ENCODE peak calls at places on chromosome 5, in ten cellular contexts. T, A, S, L, W, M, V, Q, R and I are unnamed samples.

GRCh38 chr5:4511996-4512656 is 628.0 kb upstream of the ADAMTS16 start:
- DNase-seq in T (peak; percentile 44), A (peak; percentile 3), S (no peak), L (no peak), W (no peak), M (no peak), V (no peak), Q (peak; percentile 2), R (no peak), I (no peak)

GRCh38 chr5:93302711-93303110 is 278.3 kb downstream of the NR2F1-AS1 start:
- DNase-seq in T (no peak), A (no peak), S (no peak), L (no peak), W (no peak), M (no peak), V (no peak), Q (no peak), R (no peak), I (no peak)

GRCh38 chr5:127839072-127839471 is 135.9 kb downstream of the CCDC192 start:
- DNase-seq in T (no peak), A (no peak), S (no peak), L (no peak), W (no peak), M (no peak), V (no peak), Q (no peak), R (no peak), I (no peak)

GRCh38 chr5:154513669-154514084 is 35.6 kb upstream of the HAND1 start:
- DNase-seq in T (no peak), A (peak; percentile 65), S (peak; percentile 36), L (no peak), W (peak; percentile 15), M (no peak), V (peak; percentile 44), Q (peak; percentile 42), R (no peak), I (no peak)

GRCh38 chr5:59296317-59297264 is 596.9 kb downstream of the PDE4D start:
- DNase-seq in T (no peak), A (peak; percentile 59), S (peak; percentile 18), L (no peak), W (peak; percentile 64), M (peak; percentile 63), V (peak; percentile 55), Q (peak; percentile 71), R (no peak), I (no peak)

GRCh38 chr5:135491552-135492318 is 39.6 kb upstream of the TIFAB start:
- DNase-seq in T (no peak), A (no peak), S (peak; percentile 34), L (no peak), W (no peak), M (no peak), V (no peak), Q (no peak), R (no peak), I (no peak)

GRCh38 chr5:35246928-35247644 is 16.8 kb upstream of the PRLR start:
- DNase-seq in T (peak; percentile 82), A (peak; percentile 32), S (no peak), L (no peak), W (peak; percentile 11), M (peak; percentile 26), V (peak; percentile 29), Q (peak; percentile 47), R (peak; percentile 40), I (no peak)

GRCh38 chr5:54523534-54523933 is 6.0 kb downstream of the SNX18 start:
- DNase-seq in T (no peak), A (no peak), S (no peak), L (no peak), W (no peak), M (no peak), V (no peak), Q (no peak), R (no peak), I (no peak)

GRCh38 chr5:136802382-136802781 is 437.0 kb upstream of the TRPC7 start:
- DNase-seq in T (no peak), A (peak; percentile 54), S (no peak), L (no peak), W (peak; percentile 22), M (peak; percentile 61), V (no peak), Q (peak; percentile 45), R (peak; percentile 25), I (no peak)

GRCh38 chr5:136809382-136809781 is 444.0 kb upstream of the TRPC7 start:
- DNase-seq in T (no peak), A (no peak), S (no peak), L (no peak), W (peak; percentile 33), M (no peak), V (no peak), Q (no peak), R (no peak), I (no peak)

GRCh38 chr5:136810198-136810823 is 445.0 kb upstream of the TRPC7 start:
- DNase-seq in T (no peak), A (peak; percentile 96), S (no peak), L (peak; percentile 27), W (peak; percentile 27), M (peak; percentile 89), V (peak; percentile 24), Q (peak; percentile 67), R (no peak), I (peak; percentile 58)

GRCh38 chr5:136808756-136809155 is 443.4 kb upstream of the TRPC7 start:
- DNase-seq in T (no peak), A (no peak), S (no peak), L (no peak), W (no peak), M (no peak), V (no peak), Q (no peak), R (no peak), I (no peak)

DNA sequence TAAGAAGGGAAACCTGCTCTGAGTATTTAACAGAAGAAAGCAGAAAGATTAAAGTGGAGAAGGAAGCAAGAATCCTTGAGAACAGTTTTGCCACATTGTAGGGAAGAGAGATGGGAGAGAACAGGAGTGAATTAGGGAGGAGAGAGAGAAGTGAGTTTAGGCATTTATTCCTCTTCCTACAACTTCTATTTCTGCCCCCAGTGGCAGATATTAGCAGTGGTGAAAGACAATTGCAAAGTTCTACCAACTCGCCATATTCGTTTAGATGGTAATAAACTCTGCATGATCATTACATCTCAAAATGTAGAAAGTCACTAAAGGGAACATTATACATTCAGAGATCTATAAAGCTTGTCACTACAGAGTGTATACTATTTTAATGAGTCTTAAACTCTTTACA is 440.1 kb upstream of the TRPC7 start:
- DNase-seq in T (no peak), A (no peak), S (no peak), L (no peak), W (no peak), M (no peak), V (no peak), Q (no peak), R (no peak), I (no peak)
- TF ChIP-seq CTCF in T (no peak), A (peak; percentile 31), S (no peak), L (peak; percentile 6), W (peak; percentile 28), M (peak; percentile 17), V (no peak), Q (peak; percentile 20), R (peak; percentile 29), I (peak; percentile 14)

GRCh38 chr5:180161420-180162303 is 47.3 kb downstream of the RASGEF1C start:
- DNase-seq in T (no peak), A (no peak), S (no peak), L (no peak), W (peak; percentile 19), M (no peak), V (no peak), Q (no peak), R (no peak), I (no peak)
- TF ChIP-seq CTCF in T (no peak), A (no peak), S (no peak), L (no peak), W (peak; percentile 33), M (no peak), V (peak; percentile 13), Q (no peak), R (peak; percentile 11), I (no peak)

DNA sequence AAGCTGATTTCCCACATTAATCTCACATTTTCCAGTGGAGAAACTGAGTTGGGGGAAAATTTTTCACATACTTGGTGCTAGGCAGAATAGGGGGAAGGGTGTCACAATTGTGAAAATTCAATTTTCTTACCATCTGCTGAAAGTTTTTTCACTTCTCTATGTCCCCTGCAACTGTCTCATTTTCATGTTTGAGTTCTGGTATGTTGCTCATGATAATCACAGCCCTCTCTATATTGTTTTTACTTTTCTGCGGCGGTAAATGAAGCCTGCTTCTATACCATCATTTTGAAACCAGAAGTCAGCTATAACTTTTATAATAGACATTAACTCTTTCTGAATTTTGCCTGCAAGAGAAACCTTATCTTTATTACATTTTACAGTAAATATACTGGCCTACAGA is 1664.5 kb downstream of the EFNA5 start:
- DNase-seq in T (no peak), A (no peak), S (no peak), L (no peak), W (no peak), M (no peak), V (no peak), Q (no peak), R (no peak), I (no peak)
- TF ChIP-seq CTCF in T (no peak), A (no peak), S (no peak), L (no peak), W (no peak), M (no peak), V (no peak), Q (no peak), R (no peak), I (no peak)

GRCh38 chr5:73759771-73760170 is 133.8 kb downstream of the ARHGEF28 start:
- DNase-seq in T (no peak), A (no peak), S (no peak), L (no peak), W (no peak), M (no peak), V (no peak), Q (peak; percentile 59), R (no peak), I (no peak)

GRCh38 chr5:73766902-73767301 is 140.9 kb downstream of the ARHGEF28 start:
- DNase-seq in T (no peak), A (no peak), S (no peak), L (no peak), W (no peak), M (no peak), V (no peak), Q (no peak), R (no peak), I (no peak)

GRCh38 chr5:73764586-73764985 is 138.6 kb downstream of the ARHGEF28 start:
- DNase-seq in T (no peak), A (peak; percentile 53), S (no peak), L (no peak), W (peak; percentile 66), M (peak; percentile 88), V (peak; percentile 36), Q (peak; percentile 46), R (no peak), I (peak; percentile 55)

GRCh38 chr5:73764996-73765395 is 139.0 kb downstream of the ARHGEF28 start:
- DNase-seq in T (no peak), A (no peak), S (no peak), L (no peak), W (no peak), M (peak; percentile 25), V (no peak), Q (no peak), R (no peak), I (no peak)

DNA sequence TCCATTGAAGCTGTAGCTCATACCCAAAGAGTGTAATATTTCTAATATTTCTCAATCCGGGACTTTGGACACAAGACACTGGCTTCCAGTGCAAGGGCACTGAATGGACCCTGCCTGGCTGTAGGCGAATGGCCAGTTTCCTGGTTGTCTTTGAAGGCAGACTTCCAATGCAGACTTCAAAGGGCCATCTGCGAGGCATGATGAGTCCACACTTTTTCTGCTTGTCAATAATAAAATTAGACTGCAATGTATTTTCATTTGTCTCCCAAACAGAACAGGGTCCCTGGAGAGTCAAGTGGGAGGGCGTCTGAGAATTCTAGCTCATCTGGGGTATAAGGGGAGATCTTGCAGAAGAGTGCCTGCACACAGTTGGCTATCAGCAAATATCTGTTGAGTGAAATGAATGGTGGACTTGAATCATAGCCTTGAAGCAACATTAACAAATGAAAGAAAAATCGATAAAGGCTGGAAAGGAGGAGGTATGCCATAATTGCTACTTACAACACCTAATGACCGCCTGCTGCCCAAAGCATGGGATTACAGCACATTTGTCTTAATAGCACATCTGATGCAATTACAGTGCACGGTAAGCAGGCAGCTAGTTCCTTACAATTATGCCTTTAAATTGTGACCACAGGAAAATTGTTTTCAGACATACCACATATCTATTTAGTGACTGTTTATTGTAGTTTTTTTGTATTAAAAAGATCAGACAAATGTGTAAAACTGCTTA is 137.5 kb downstream of the ARHGEF28 start:
- DNase-seq in T (no peak), A (no peak), S (no peak), L (no peak), W (peak; percentile 43), M (peak; percentile 80), V (no peak), Q (no peak), R (no peak), I (peak; percentile 26)
- TF ChIP-seq CTCF in T (no peak), A (no peak), S (no peak), L (no peak), W (no peak), M (no peak), V (no peak), Q (no peak), R (no peak), I (no peak)